ENCODE peak calls at places on chromosomes 16 and 17, in five cellular contexts. One of them, this sample, is unnamed.

GRCh38 chr17:10119203-10120112 is 78.9 kb downstream of the GAS7 start:
- DNase-seq in tibial artery: peak
- DNase-seq in IMR-90: no peak
- DNase-seq in GM13976: peak
- DNase-seq in lower lobe of right lung: peak
- DNase-seq in this sample: no peak

GRCh38 chr16:740764-741505 is at the start of gene CIAO3:
- DNase-seq in GM13976: peak
- DNase-seq in IMR-90: peak
- DNase-seq in tibial artery: peak
- DNase-seq in lower lobe of right lung: peak
- DNase-seq in this sample: no peak

GRCh38 chr16:11319529-11320146 is 25.6 kb upstream of the RMI2 start:
- DNase-seq in IMR-90: no peak
- DNase-seq in lower lobe of right lung: no peak
- DNase-seq in GM13976: no peak
- DNase-seq in tibial artery: no peak
- DNase-seq in this sample: no peak

GRCh38 chr17:72535779-72536178 is 415.0 kb downstream of the SOX9 start:
- DNase-seq in tibial artery: no peak
- DNase-seq in GM13976: no peak
- DNase-seq in lower lobe of right lung: no peak
- DNase-seq in IMR-90: no peak
- DNase-seq in this sample: no peak

GRCh38 chr17:48055531-48056245 is 7.5 kb downstream of the NFE2L1 start:
- DNase-seq in GM13976: peak
- DNase-seq in lower lobe of right lung: no peak
- DNase-seq in tibial artery: no peak
- DNase-seq in IMR-90: peak
- DNase-seq in this sample: no peak

GRCh38 chr16:85436636-85437160 is 176.4 kb upstream of the GSE1 start:
- DNase-seq in lower lobe of right lung: no peak
- DNase-seq in tibial artery: no peak
- DNase-seq in GM13976: no peak
- DNase-seq in IMR-90: no peak
- DNase-seq in this sample: no peak

GRCh38 chr17:38914741-38915638 is 10.4 kb upstream of the LASP1NB start:
- DNase-seq in lower lobe of right lung: peak
- DNase-seq in GM13976: no peak
- DNase-seq in IMR-90: no peak
- DNase-seq in tibial artery: peak
- DNase-seq in this sample: no peak

GRCh38 chr16:83117810-83118209 is 491.0 kb downstream of the CDH13 start:
- DNase-seq in tibial artery: no peak
- DNase-seq in IMR-90: no peak
- DNase-seq in lower lobe of right lung: no peak
- DNase-seq in GM13976: no peak
- DNase-seq in this sample: no peak

GRCh38 chr17:68437979-68438877 is 19.1 kb downstream of the WIPI1 start:
- DNase-seq in lower lobe of right lung: peak
- DNase-seq in tibial artery: peak
- DNase-seq in GM13976: peak
- DNase-seq in IMR-90: peak
- DNase-seq in this sample: no peak

GRCh38 chr17:53409588-53409987 is 413.1 kb upstream of the KIF2B start:
- DNase-seq in tibial artery: no peak
- DNase-seq in lower lobe of right lung: no peak
- DNase-seq in GM13976: no peak
- DNase-seq in IMR-90: no peak
- DNase-seq in this sample: no peak

GRCh38 chr17:38559025-38559879 is 46.5 kb downstream of the SRCIN1 start:
- DNase-seq in GM13976: peak
- DNase-seq in lower lobe of right lung: peak
- DNase-seq in tibial artery: peak
- DNase-seq in IMR-90: peak
- DNase-seq in this sample: no peak

GRCh38 chr17:66200685-66201092 is 8.8 kb upstream of the CEP112 start:
- DNase-seq in lower lobe of right lung: no peak
- DNase-seq in IMR-90: peak
- DNase-seq in GM13976: no peak
- DNase-seq in tibial artery: no peak
- DNase-seq in this sample: peak

GRCh38 chr16:50548659-50549560 is 714 bp downstream of the NKD1 start:
- DNase-seq in GM13976: peak
- DNase-seq in IMR-90: no peak
- DNase-seq in tibial artery: no peak
- DNase-seq in lower lobe of right lung: peak
- DNase-seq in this sample: no peak

GRCh38 chr17:1521067-1521466 is 4.7 kb upstream of the INPP5K start:
- DNase-seq in IMR-90: no peak
- DNase-seq in GM13976: no peak
- DNase-seq in tibial artery: no peak
- DNase-seq in lower lobe of right lung: no peak
- DNase-seq in this sample: no peak

GRCh38 chr17:82900741-82901140 is 60.9 kb upstream of the ZNF750 start:
- DNase-seq in GM13976: no peak
- DNase-seq in IMR-90: peak
- DNase-seq in lower lobe of right lung: no peak
- DNase-seq in tibial artery: peak
- DNase-seq in this sample: no peak

GRCh38 chr16:87203060-87203656 is 114.0 kb downstream of the C16orf95 start:
- DNase-seq in GM13976: peak
- DNase-seq in IMR-90: peak
- DNase-seq in lower lobe of right lung: peak
- DNase-seq in tibial artery: peak
- DNase-seq in this sample: peak

GRCh38 chr17:39197380-39198185 is at the start of gene CACNB1:
- DNase-seq in tibial artery: peak
- DNase-seq in GM13976: peak
- DNase-seq in lower lobe of right lung: peak
- DNase-seq in IMR-90: peak
- DNase-seq in this sample: no peak

GRCh38 chr16:48479955-48480354 is 94.7 kb upstream of the SIAH1 start:
- DNase-seq in tibial artery: no peak
- DNase-seq in IMR-90: peak
- DNase-seq in lower lobe of right lung: no peak
- DNase-seq in GM13976: no peak
- DNase-seq in this sample: no peak

GRCh38 chr16:74275031-74275636 is 21.5 kb upstream of the PSMD7 start:
- DNase-seq in tibial artery: no peak
- DNase-seq in IMR-90: peak
- DNase-seq in GM13976: no peak
- DNase-seq in lower lobe of right lung: no peak
- DNase-seq in this sample: no peak
- TF ChIP-seq CTCF in tibial artery: peak
- TF ChIP-seq CTCF in IMR-90: peak
- TF ChIP-seq CTCF in GM13976: no peak
- TF ChIP-seq CTCF in lower lobe of right lung: peak
- TF ChIP-seq CTCF in this sample: peak

DNA sequence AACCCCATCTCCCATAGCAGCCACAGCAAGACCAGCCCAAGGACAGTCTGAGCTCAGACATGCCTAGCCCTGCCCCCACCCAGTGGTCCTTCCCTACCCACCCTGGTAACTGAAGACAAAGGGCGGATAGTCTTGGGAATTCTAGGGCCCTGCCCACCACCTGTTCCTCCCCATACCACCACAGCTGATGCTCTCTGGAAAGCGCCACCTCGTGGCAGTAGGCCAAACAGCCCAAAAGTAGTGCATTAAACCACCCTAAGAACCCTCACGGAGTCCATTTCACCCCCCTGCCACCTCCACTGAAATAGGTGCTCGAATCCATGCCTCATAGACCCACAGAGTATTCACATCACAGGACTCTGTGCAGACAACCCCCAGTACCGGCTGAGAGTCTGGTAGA is 1021.4 kb downstream of the CDH8 start:
- DNase-seq in IMR-90: no peak
- DNase-seq in GM13976: no peak
- DNase-seq in tibial artery: no peak
- DNase-seq in lower lobe of right lung: no peak
- DNase-seq in this sample: no peak
- TF ChIP-seq CTCF in IMR-90: no peak
- TF ChIP-seq CTCF in GM13976: no peak
- TF ChIP-seq CTCF in tibial artery: no peak
- TF ChIP-seq CTCF in lower lobe of right lung: no peak
- TF ChIP-seq CTCF in this sample: no peak

DNA sequence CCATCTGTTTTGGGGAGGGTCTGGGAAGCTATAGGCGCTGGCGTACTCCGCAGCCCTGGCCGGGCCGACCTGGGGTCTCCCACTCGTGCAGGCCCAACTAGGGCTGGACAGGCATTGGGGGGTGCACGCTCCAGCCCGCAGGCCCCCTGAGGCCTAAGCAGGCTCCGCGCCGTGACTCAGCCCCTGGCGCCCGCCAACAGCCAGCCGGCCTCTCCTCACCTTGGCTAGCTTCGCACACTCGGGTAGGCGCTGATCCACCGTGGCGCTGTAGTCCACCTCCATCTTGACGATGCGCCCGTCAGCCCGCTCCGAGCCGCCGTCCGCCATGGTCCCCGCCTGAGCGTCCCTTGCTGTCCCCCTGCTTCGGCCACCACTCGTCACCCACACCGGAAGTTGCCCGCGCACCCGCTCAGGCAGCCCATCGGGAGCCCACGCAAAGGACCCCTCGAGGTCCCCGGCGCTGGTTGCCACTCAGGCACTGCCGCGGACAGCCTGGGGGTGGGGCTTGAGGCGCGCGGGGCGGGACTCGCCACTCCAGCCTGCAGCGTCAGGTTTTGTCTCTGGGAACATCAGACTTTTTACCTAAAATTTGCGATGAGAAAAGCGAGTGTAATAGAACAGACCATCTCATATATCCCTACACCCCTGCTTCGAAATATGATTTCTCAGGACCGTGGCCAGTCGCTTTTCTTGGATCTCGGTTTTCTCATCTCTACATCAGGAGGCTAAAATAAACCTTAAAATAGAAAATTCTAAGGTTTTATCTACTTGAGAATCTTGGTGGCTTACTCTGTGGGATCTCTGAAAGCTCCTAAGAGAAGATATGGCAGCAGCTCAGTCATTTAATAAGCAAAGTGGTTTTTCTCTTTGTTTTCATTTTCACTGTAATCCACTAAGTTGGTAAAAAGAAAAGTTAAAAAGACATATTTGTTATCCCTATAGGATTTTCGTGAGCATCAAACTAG is at the start of gene PSMD12:
- DNase-seq in IMR-90: peak
- DNase-seq in GM13976: peak
- DNase-seq in lower lobe of right lung: peak
- DNase-seq in tibial artery: peak
- DNase-seq in this sample: no peak
- TF ChIP-seq CTCF in IMR-90: no peak
- TF ChIP-seq CTCF in GM13976: no peak
- TF ChIP-seq CTCF in lower lobe of right lung: no peak
- TF ChIP-seq CTCF in tibial artery: no peak
- TF ChIP-seq CTCF in this sample: no peak

DNA sequence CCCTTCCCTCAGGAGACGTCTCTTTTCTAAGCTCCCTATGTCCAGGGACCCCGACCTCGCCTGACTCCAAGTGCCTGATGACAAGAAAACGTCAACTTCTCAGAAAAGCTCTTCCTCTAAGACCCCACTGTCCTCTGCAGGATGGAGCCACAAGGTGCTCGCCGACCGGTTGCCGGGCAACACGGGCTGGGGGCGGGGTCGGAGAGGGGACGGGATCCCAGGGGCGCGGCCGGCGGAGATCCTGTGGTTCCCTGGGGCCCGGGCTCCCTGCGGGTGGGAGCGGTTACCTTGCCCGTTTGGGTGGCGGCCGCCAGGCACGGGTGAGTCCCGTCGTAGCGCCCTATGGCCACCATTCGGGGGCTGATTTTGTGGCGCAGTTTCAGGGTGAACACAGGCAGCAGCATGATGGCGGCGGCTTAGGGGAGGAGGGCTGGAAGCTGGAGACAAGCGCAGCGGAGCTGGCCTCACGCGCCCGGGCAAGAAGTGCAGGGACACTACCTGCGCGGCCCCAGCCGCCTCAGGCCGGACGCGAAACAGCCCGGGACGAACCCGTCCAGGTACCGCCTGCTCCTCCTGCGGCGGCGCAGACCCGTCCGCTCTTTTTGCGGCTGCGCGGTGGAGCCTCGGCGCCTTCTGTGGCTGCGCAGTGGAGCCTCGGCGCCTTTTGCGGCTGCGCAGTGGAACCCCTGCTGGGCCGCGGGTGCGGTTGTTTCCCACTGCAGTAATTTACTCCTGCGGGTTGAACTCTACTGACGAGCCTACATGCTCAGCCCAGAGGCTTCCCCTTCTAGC is at the start of gene BBS2:
- DNase-seq in lower lobe of right lung: peak
- DNase-seq in IMR-90: peak
- DNase-seq in GM13976: peak
- DNase-seq in tibial artery: peak
- DNase-seq in this sample: peak
- TF ChIP-seq CTCF in lower lobe of right lung: peak
- TF ChIP-seq CTCF in IMR-90: no peak
- TF ChIP-seq CTCF in GM13976: no peak
- TF ChIP-seq CTCF in tibial artery: peak
- TF ChIP-seq CTCF in this sample: no peak

GRCh38 chr16:52742052-52742451 is 195.1 kb upstream of the TOX3 start:
- DNase-seq in tibial artery: no peak
- DNase-seq in GM13976: no peak
- DNase-seq in IMR-90: no peak
- DNase-seq in lower lobe of right lung: no peak
- DNase-seq in this sample: no peak
- TF ChIP-seq CTCF in tibial artery: no peak
- TF ChIP-seq CTCF in GM13976: no peak
- TF ChIP-seq CTCF in IMR-90: no peak
- TF ChIP-seq CTCF in lower lobe of right lung: no peak
- TF ChIP-seq CTCF in this sample: no peak

GRCh38 chr16:64809876-64810629 is 311.8 kb downstream of the CDH11 start:
- DNase-seq in tibial artery: no peak
- DNase-seq in IMR-90: no peak
- DNase-seq in lower lobe of right lung: no peak
- DNase-seq in GM13976: no peak
- DNase-seq in this sample: no peak
- TF ChIP-seq CTCF in tibial artery: no peak
- TF ChIP-seq CTCF in IMR-90: no peak
- TF ChIP-seq CTCF in lower lobe of right lung: no peak
- TF ChIP-seq CTCF in GM13976: no peak
- TF ChIP-seq CTCF in this sample: no peak